ENCODE peak calls at places on chromosomes 3 and 15, in six cellular contexts. One of them, this sample, is unnamed. For H3K27me3, the result is how much of the 10 kb centered on the place peaks cover.

GRCh38 chr15:87207945-87208580 is 1048.5 kb downstream of the NTRK3 start:
- DNase-seq in MM.1S: no peak
- DNase-seq in brain microvascular endothelial cell: no peak
- DNase-seq in AG04450: peak
- DNase-seq in CD8-positive, alpha-beta T cell: no peak
- DNase-seq in adrenal gland: no peak
- DNase-seq in this sample: peak

GRCh38 chr3:170695486-170696069 is 109.7 kb upstream of the SLC7A14 start:
- DNase-seq in AG04450: no peak
- DNase-seq in CD8-positive, alpha-beta T cell: no peak
- DNase-seq in brain microvascular endothelial cell: no peak
- DNase-seq in adrenal gland: no peak
- DNase-seq in MM.1S: no peak
- DNase-seq in this sample: no peak

GRCh38 chr3:46971151-46971550 is 5.4 kb downstream of the CCDC12 start:
- DNase-seq in adrenal gland: no peak
- DNase-seq in MM.1S: no peak
- DNase-seq in CD8-positive, alpha-beta T cell: no peak
- DNase-seq in AG04450: no peak
- DNase-seq in brain microvascular endothelial cell: no peak
- DNase-seq in this sample: no peak

GRCh38 chr3:51938780-51939425 is 2.8 kb downstream of the RRP9 start:
- DNase-seq in brain microvascular endothelial cell: no peak
- DNase-seq in CD8-positive, alpha-beta T cell: peak
- DNase-seq in MM.1S: no peak
- DNase-seq in AG04450: no peak
- DNase-seq in adrenal gland: peak
- DNase-seq in this sample: no peak

GRCh38 chr3:61564405-61565059 is 3.2 kb downstream of the PTPRG start:
- DNase-seq in MM.1S: no peak
- DNase-seq in brain microvascular endothelial cell: peak
- DNase-seq in adrenal gland: peak
- DNase-seq in CD8-positive, alpha-beta T cell: no peak
- DNase-seq in AG04450: peak
- DNase-seq in this sample: peak

GRCh38 chr3:62368705-62369475 is 4.5 kb downstream of the FEZF2 start:
- DNase-seq in brain microvascular endothelial cell: no peak
- DNase-seq in CD8-positive, alpha-beta T cell: no peak
- DNase-seq in adrenal gland: no peak
- DNase-seq in MM.1S: no peak
- DNase-seq in AG04450: no peak
- DNase-seq in this sample: no peak

GRCh38 chr3:52052831-52053306 is 3.5 kb downstream of the DUSP7 start:
- DNase-seq in brain microvascular endothelial cell: peak
- DNase-seq in MM.1S: no peak
- DNase-seq in AG04450: peak
- DNase-seq in adrenal gland: peak
- DNase-seq in CD8-positive, alpha-beta T cell: peak
- DNase-seq in this sample: peak

GRCh38 chr15:52678036-52678467 is 1.1 kb downstream of the ATOSA start:
- DNase-seq in brain microvascular endothelial cell: peak
- DNase-seq in CD8-positive, alpha-beta T cell: peak
- DNase-seq in MM.1S: peak
- DNase-seq in AG04450: no peak
- DNase-seq in adrenal gland: peak
- DNase-seq in this sample: peak

GRCh38 chr3:101685050-101685400 is 1.5 kb downstream of the RPL24 start:
- DNase-seq in brain microvascular endothelial cell: no peak
- DNase-seq in CD8-positive, alpha-beta T cell: no peak
- DNase-seq in AG04450: no peak
- DNase-seq in MM.1S: no peak
- DNase-seq in adrenal gland: no peak
- DNase-seq in this sample: no peak

GRCh38 chr3:96466441-96466840 is 348.0 kb upstream of the EPHA6 start:
- DNase-seq in adrenal gland: no peak
- DNase-seq in CD8-positive, alpha-beta T cell: no peak
- DNase-seq in AG04450: no peak
- DNase-seq in MM.1S: no peak
- DNase-seq in brain microvascular endothelial cell: no peak
- DNase-seq in this sample: no peak

GRCh38 chr3:49098429-49098828 is 4.6 kb upstream of the QRICH1 start:
- DNase-seq in AG04450: no peak
- DNase-seq in adrenal gland: peak
- DNase-seq in brain microvascular endothelial cell: no peak
- DNase-seq in CD8-positive, alpha-beta T cell: no peak
- DNase-seq in MM.1S: no peak
- DNase-seq in this sample: no peak

GRCh38 chr15:91916051-91916450 is 62.5 kb downstream of the SLCO3A1 start:
- DNase-seq in CD8-positive, alpha-beta T cell: no peak
- DNase-seq in AG04450: no peak
- DNase-seq in brain microvascular endothelial cell: no peak
- DNase-seq in MM.1S: no peak
- DNase-seq in adrenal gland: no peak
- DNase-seq in this sample: no peak

GRCh38 chr3:179812096-179812382 is 159.2 kb downstream of the USP13 start:
- DNase-seq in CD8-positive, alpha-beta T cell: no peak
- DNase-seq in MM.1S: no peak
- DNase-seq in AG04450: no peak
- DNase-seq in brain microvascular endothelial cell: no peak
- DNase-seq in adrenal gland: no peak
- DNase-seq in this sample: no peak
- H3K27ac ChIP-seq in CD8-positive, alpha-beta T cell: no peak
- H3K27ac ChIP-seq in MM.1S: no peak
- H3K27ac ChIP-seq in AG04450: no peak
- H3K27ac ChIP-seq in brain microvascular endothelial cell: peak
- H3K27ac ChIP-seq in adrenal gland: no peak
- H3K27ac ChIP-seq in this sample: no peak

GRCh38 chr3:14414841-14415464 is 12.5 kb downstream of the SLC6A6 start:
- DNase-seq in brain microvascular endothelial cell: no peak
- DNase-seq in MM.1S: no peak
- DNase-seq in adrenal gland: no peak
- DNase-seq in CD8-positive, alpha-beta T cell: no peak
- DNase-seq in AG04450: no peak
- DNase-seq in this sample: no peak

GRCh38 chr3:14415501-14415900 is 13.1 kb downstream of the SLC6A6 start:
- DNase-seq in MM.1S: no peak
- DNase-seq in CD8-positive, alpha-beta T cell: no peak
- DNase-seq in adrenal gland: peak
- DNase-seq in brain microvascular endothelial cell: peak
- DNase-seq in AG04450: no peak
- DNase-seq in this sample: no peak

GRCh38 chr3:14418259-14418658 is 15.9 kb downstream of the SLC6A6 start:
- DNase-seq in MM.1S: no peak
- DNase-seq in brain microvascular endothelial cell: no peak
- DNase-seq in CD8-positive, alpha-beta T cell: no peak
- DNase-seq in AG04450: no peak
- DNase-seq in adrenal gland: no peak
- DNase-seq in this sample: no peak

GRCh38 chr3:14418670-14419250 is 16.4 kb downstream of the SLC6A6 start:
- DNase-seq in adrenal gland: no peak
- DNase-seq in MM.1S: no peak
- DNase-seq in AG04450: no peak
- DNase-seq in brain microvascular endothelial cell: no peak
- DNase-seq in CD8-positive, alpha-beta T cell: no peak
- DNase-seq in this sample: no peak

GRCh38 chr3:14416453-14416852 is 14.0 kb downstream of the SLC6A6 start:
- DNase-seq in MM.1S: no peak
- DNase-seq in CD8-positive, alpha-beta T cell: no peak
- DNase-seq in AG04450: no peak
- DNase-seq in adrenal gland: no peak
- DNase-seq in brain microvascular endothelial cell: no peak
- DNase-seq in this sample: no peak
- TF ChIP-seq CTCF in MM.1S: no peak
- TF ChIP-seq CTCF in CD8-positive, alpha-beta T cell: no peak
- TF ChIP-seq CTCF in AG04450: no peak
- TF ChIP-seq CTCF in adrenal gland: no peak
- TF ChIP-seq CTCF in brain microvascular endothelial cell: no peak
- TF ChIP-seq CTCF in this sample: no peak

GRCh38 chr3:149815318-149815717 is 2.3 kb downstream of the RNF13 start:
- DNase-seq in adrenal gland: no peak
- DNase-seq in MM.1S: no peak
- DNase-seq in brain microvascular endothelial cell: no peak
- DNase-seq in AG04450: no peak
- DNase-seq in CD8-positive, alpha-beta T cell: no peak
- DNase-seq in this sample: no peak
- H3K27me3 ChIP-seq in adrenal gland: under half
- H3K27me3 ChIP-seq in MM.1S: under half
- H3K27me3 ChIP-seq in brain microvascular endothelial cell: under half
- H3K27me3 ChIP-seq in AG04450: under half
- H3K27me3 ChIP-seq in CD8-positive, alpha-beta T cell: under half
- H3K27me3 ChIP-seq in this sample: under half

GRCh38 chr3:181712505-181713299 is 977 bp downstream of the SOX2 start:
- DNase-seq in AG04450: no peak
- DNase-seq in adrenal gland: no peak
- DNase-seq in CD8-positive, alpha-beta T cell: no peak
- DNase-seq in MM.1S: peak
- DNase-seq in brain microvascular endothelial cell: no peak
- DNase-seq in this sample: peak
- H3K27ac ChIP-seq in AG04450: no peak
- H3K27ac ChIP-seq in adrenal gland: no peak
- H3K27ac ChIP-seq in CD8-positive, alpha-beta T cell: no peak
- H3K27ac ChIP-seq in MM.1S: peak
- H3K27ac ChIP-seq in brain microvascular endothelial cell: no peak
- H3K27ac ChIP-seq in this sample: no peak

GRCh38 chr3:71876706-71877105 is 91.8 kb upstream of the PROK2 start:
- DNase-seq in CD8-positive, alpha-beta T cell: no peak
- DNase-seq in brain microvascular endothelial cell: no peak
- DNase-seq in adrenal gland: no peak
- DNase-seq in MM.1S: no peak
- DNase-seq in AG04450: no peak
- DNase-seq in this sample: no peak

GRCh38 chr3:71874618-71875017 is 89.7 kb upstream of the PROK2 start:
- DNase-seq in MM.1S: no peak
- DNase-seq in brain microvascular endothelial cell: no peak
- DNase-seq in CD8-positive, alpha-beta T cell: no peak
- DNase-seq in AG04450: no peak
- DNase-seq in adrenal gland: no peak
- DNase-seq in this sample: no peak

GRCh38 chr3:71876135-71876534 is 91.2 kb upstream of the PROK2 start:
- DNase-seq in adrenal gland: no peak
- DNase-seq in MM.1S: no peak
- DNase-seq in AG04450: no peak
- DNase-seq in CD8-positive, alpha-beta T cell: no peak
- DNase-seq in brain microvascular endothelial cell: no peak
- DNase-seq in this sample: no peak

GRCh38 chr3:71873093-71873611 is 88.2 kb upstream of the PROK2 start:
- DNase-seq in brain microvascular endothelial cell: no peak
- DNase-seq in CD8-positive, alpha-beta T cell: no peak
- DNase-seq in AG04450: no peak
- DNase-seq in MM.1S: no peak
- DNase-seq in adrenal gland: no peak
- DNase-seq in this sample: no peak

DNA sequence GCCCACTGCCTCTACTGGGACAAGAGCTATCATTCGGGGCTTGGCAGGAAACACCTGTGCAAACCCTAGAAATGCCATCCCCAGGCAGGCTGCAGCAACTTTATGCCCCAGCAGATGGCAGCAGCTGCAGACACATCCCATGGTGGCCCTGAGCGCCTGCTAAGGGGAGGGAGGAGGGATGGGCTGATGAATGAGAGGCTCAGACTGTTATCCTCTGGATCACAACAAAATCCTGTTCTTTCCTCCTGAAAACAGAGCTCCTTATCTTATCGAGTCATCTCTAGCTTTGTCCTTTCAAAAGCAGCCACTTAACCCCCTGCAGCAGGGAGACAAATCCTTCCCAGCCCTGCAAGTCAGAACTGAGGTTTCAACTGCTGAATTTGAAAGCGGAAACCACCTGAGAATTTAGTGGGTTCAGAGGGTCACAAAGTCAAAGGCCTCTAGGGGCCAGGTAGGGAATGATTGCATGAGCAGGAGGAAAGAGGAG is 90.6 kb upstream of the PROK2 start:
- DNase-seq in adrenal gland: peak
- DNase-seq in CD8-positive, alpha-beta T cell: peak
- DNase-seq in AG04450: peak
- DNase-seq in MM.1S: peak
- DNase-seq in brain microvascular endothelial cell: peak
- DNase-seq in this sample: peak
- TF ChIP-seq CTCF in adrenal gland: peak
- TF ChIP-seq CTCF in CD8-positive, alpha-beta T cell: peak
- TF ChIP-seq CTCF in AG04450: peak
- TF ChIP-seq CTCF in MM.1S: peak
- TF ChIP-seq CTCF in brain microvascular endothelial cell: peak
- TF ChIP-seq CTCF in this sample: peak

DNA sequence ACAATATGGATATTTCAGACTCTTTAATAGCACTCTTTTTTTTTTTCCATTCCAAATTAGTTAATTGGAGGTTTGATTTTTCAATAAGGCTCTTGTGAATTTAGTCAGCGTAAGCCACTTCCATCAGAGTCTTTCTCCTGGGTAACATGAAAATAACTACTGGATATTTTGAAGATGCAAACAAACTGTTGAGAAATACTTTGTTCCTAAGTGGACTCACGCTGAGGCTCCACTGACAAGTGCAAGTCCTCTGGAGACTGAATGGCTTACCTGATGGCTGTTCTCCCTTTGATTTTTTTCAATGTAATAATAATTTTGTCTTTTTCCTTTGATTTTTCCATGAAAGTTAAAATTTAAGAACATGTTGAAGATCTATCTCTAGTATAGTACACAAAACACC is 26.0 kb upstream of the TM4SF1 start:
- DNase-seq in MM.1S: no peak
- DNase-seq in adrenal gland: no peak
- DNase-seq in brain microvascular endothelial cell: no peak
- DNase-seq in AG04450: no peak
- DNase-seq in CD8-positive, alpha-beta T cell: no peak
- DNase-seq in this sample: no peak
- H3K27me3 ChIP-seq in MM.1S: under half
- H3K27me3 ChIP-seq in adrenal gland: under half
- H3K27me3 ChIP-seq in brain microvascular endothelial cell: under half
- H3K27me3 ChIP-seq in AG04450: under half
- H3K27me3 ChIP-seq in CD8-positive, alpha-beta T cell: under half
- H3K27me3 ChIP-seq in this sample: under half

DNA sequence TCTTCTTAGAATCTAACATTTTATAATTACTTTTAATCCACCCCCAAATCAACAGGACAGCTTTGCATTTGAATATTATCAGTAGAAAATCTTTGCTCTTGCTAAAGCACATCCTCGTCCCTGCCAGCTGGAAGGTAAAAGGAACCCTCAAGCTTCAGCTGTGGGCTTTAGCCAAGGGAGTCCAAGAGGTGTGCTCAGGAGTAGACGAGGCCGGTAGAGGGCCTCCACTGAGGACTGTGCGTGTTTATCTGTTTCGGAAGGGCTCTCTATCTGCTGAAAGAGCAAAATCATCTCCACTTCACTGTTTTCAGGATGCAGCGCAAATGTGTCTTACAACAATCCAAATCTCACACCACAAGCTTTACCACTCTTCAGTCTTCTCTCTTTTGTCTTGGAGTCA is 257.4 kb upstream of the IL12A start:
- DNase-seq in AG04450: no peak
- DNase-seq in CD8-positive, alpha-beta T cell: no peak
- DNase-seq in brain microvascular endothelial cell: no peak
- DNase-seq in MM.1S: peak
- DNase-seq in adrenal gland: no peak
- DNase-seq in this sample: no peak
- H3K27ac ChIP-seq in AG04450: no peak
- H3K27ac ChIP-seq in CD8-positive, alpha-beta T cell: no peak
- H3K27ac ChIP-seq in brain microvascular endothelial cell: no peak
- H3K27ac ChIP-seq in MM.1S: no peak
- H3K27ac ChIP-seq in adrenal gland: no peak
- H3K27ac ChIP-seq in this sample: no peak

GRCh38 chr3:19250959-19251610 is 102.8 kb downstream of the KCNH8 start:
- DNase-seq in MM.1S: no peak
- DNase-seq in brain microvascular endothelial cell: no peak
- DNase-seq in adrenal gland: peak
- DNase-seq in AG04450: no peak
- DNase-seq in CD8-positive, alpha-beta T cell: no peak
- DNase-seq in this sample: peak
- TF ChIP-seq CTCF in MM.1S: no peak
- TF ChIP-seq CTCF in brain microvascular endothelial cell: no peak
- TF ChIP-seq CTCF in adrenal gland: peak
- TF ChIP-seq CTCF in AG04450: no peak
- TF ChIP-seq CTCF in CD8-positive, alpha-beta T cell: no peak
- TF ChIP-seq CTCF in this sample: peak

This sample was measured in WERI-Rb-1.